ENCODE peak calls at places on chromosomes 4 and X, in eight cellular contexts. F is fibroblast of lung; W is CD8-positive, alpha-beta memory T cell; A is CD4-positive, CD25-positive, alpha-beta regulatory T cell; Z is heart right ventricle; D is aorta; E is left lung; X is PC-3. V is an unnamed sample.

GRCh38 chr4:41763741-41764140 is 15.2 kb upstream of the PHOX2B start:
- DNase-seq in Z (no peak), X (peak; percentile 50), A (no peak), F (no peak), W (no peak), E (no peak), D (no peak), V (no peak)

GRCh38 chr4:25209702-25210101 is 24.1 kb upstream of the PI4K2B start:
- DNase-seq in Z (no peak), W (no peak), F (no peak), E (no peak), X (no peak), D (no peak), A (no peak), V (no peak)

GRCh38 chrX:49991718-49992117 is 69.3 kb downstream of the CLCN5 start:
- DNase-seq in D (no peak), Z (no peak), X (no peak), F (no peak), W (no peak), E (no peak), A (no peak), V (no peak)

GRCh38 chr4:150854600-150854999 is 160.5 kb downstream of the LRBA start:
- DNase-seq in X (no peak), Z (no peak), W (no peak), E (no peak), A (no peak), F (no peak), D (no peak), V (no peak)

GRCh38 chrX:111615227-111615626 is 65.7 kb upstream of the ALG13 start:
- DNase-seq in X (no peak), A (no peak), D (no peak), W (no peak), Z (no peak), E (no peak), F (no peak), V (no peak)

GRCh38 chr4:114807357-114807756 is 208.8 kb downstream of the UGT8 start:
- DNase-seq in A (no peak), W (no peak), X (no peak), Z (no peak), E (no peak), F (no peak), D (no peak), V (no peak)

GRCh38 chr4:161936625-161937133 is 227.1 kb downstream of the FSTL5 start:
- DNase-seq in A (no peak), Z (no peak), F (peak; percentile 18), X (peak; percentile 91), E (no peak), W (no peak), D (no peak), V (no peak)

GRCh38 chr4:32219306-32220075 is 1499.3 kb downstream of the PCDH7 start:
- DNase-seq in X (peak; percentile 2), E (no peak), Z (no peak), A (no peak), W (no peak), F (no peak), D (no peak), V (no peak)

GRCh38 chr4:25908491-25908901 is 5.5 kb upstream of the SMIM20 start:
- DNase-seq in X (peak; percentile 86), D (no peak), A (no peak), Z (no peak), W (no peak), F (peak; percentile 93), E (no peak), V (no peak)

GRCh38 chrX:105480646-105481310 is 260.3 kb upstream of the TEX13A start:
- DNase-seq in E (no peak), W (no peak), D (no peak), Z (no peak), X (no peak), A (no peak), F (no peak), V (no peak)

GRCh38 chr4:146087856-146088255 is 87.7 kb upstream of the LSM6 start:
- DNase-seq in Z (no peak), D (no peak), A (no peak), X (no peak), F (no peak), E (no peak), W (no peak), V (no peak)

DNA sequence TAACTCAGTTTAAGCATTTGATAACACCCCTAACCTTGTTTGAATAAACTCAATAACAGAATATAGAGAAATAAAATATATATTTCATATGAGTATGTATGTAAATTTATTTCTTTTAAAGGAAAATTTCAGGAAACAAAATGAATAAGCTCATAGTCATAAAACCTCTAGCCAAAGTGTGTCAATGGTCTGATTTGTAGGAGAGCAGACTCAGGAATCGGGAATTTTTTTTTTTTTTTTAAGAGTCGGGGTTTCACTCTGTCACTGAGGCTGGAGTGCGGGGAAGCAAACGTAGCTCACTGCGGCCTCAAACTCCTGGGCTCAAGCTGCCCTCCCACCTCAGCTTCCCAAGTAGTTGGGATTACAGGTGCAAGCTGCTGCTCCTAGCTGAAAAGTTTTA is 2.4 kb downstream of the PKD2 start:
- DNase-seq in A (no peak), X (no peak), E (no peak), F (no peak), Z (no peak), W (no peak), D (no peak), V (no peak)
- H3K27ac ChIP-seq in A (no peak overlapping the region), X (no peak overlapping the region), E (no peak overlapping the region), F (no peak overlapping the region), Z (no peak overlapping the region), W (no peak overlapping the region), D (peak overlapping the region; percentile 82), V (no peak overlapping the region)

GRCh38 chr4:94550352-94550751 is 98.6 kb downstream of the PDLIM5 start:
- DNase-seq in D (no peak), Z (no peak), X (no peak), W (no peak), F (no peak), E (no peak), A (no peak), V (no peak)

GRCh38 chr4:94550851-94551250 is 99.1 kb downstream of the PDLIM5 start:
- DNase-seq in F (no peak), W (no peak), A (no peak), X (no peak), D (no peak), E (no peak), Z (no peak), V (no peak)

GRCh38 chr4:94546949-94547348 is 95.2 kb downstream of the PDLIM5 start:
- DNase-seq in W (no peak), A (no peak), F (no peak), X (no peak), D (no peak), Z (no peak), E (no peak), V (no peak)

GRCh38 chr4:94545296-94545695 is 93.6 kb downstream of the PDLIM5 start:
- DNase-seq in W (no peak), A (no peak), F (peak; percentile 39), Z (no peak), D (no peak), E (no peak), X (peak; percentile 91), V (no peak)

DNA sequence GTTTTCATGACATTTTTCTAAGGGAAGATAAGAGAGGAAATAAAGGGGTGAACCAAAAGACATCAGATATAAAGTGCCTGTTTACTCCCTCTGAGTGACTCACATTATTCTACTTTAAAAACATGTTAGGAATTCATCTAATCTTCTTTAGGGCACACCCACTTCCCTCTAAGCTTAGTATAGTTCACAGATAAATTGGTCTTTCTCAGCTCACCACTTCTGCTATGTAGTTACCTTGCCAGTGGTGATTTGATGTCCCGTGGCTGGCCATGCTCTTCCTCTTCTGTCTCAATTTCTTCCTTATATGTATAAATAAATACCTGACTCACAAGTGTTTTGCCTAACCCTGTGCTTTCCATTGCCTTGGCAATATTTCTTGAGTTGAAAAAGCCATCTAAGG is 96.8 kb downstream of the PDLIM5 start:
- DNase-seq in E (no peak), Z (no peak), X (peak; percentile 86), D (no peak), F (peak; percentile 54), A (peak; percentile 2), W (no peak), V (no peak)
- H3K27ac ChIP-seq in E (no peak overlapping the region), Z (peak overlapping the region; percentile 68), X (peak overlapping the region; percentile 72), D (peak overlapping the region; percentile 57), F (no peak overlapping the region), A (no peak overlapping the region), W (no peak overlapping the region), V (no peak overlapping the region)

GRCh38 chr4:70754470-70754869 is 32.7 kb downstream of the RUFY3 start:
- DNase-seq in Z (no peak), E (no peak), F (no peak), X (no peak), A (no peak), W (no peak), D (no peak), V (no peak)
- H3K27ac ChIP-seq in Z (no peak overlapping the region), E (no peak overlapping the region), F (no peak overlapping the region), X (no peak overlapping the region), A (no peak overlapping the region), W (no peak overlapping the region), D (no peak overlapping the region), V (no peak overlapping the region)

DNA sequence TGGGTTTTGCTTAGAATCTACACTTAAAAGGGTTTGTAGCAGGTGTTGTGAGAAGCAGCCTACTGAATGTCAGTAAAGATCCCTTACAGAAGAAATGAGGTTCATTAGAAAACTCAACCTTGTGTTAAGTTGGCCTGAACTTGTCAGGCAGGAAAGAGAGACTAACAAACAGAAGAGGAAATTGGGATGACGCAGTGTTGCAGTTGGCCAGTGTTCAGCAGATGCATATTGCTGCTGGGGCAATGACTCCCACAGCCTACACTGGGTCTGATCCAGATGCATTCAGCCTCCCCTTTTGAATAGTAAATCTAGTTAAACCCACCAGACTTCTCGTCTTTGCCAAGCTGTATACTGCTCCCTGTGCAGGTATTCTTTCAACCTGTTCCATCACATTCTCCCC is 409.4 kb downstream of the UBE2NL start:
- DNase-seq in W (no peak), A (no peak), Z (no peak), X (peak; percentile 54), D (no peak), E (no peak), F (no peak), V (no peak)
- H3K27ac ChIP-seq in W (no peak overlapping the region), A (no peak overlapping the region), Z (no peak overlapping the region), X (no peak overlapping the region), D (no peak overlapping the region), E (no peak overlapping the region), F (no peak overlapping the region), V (no peak overlapping the region)

DNA sequence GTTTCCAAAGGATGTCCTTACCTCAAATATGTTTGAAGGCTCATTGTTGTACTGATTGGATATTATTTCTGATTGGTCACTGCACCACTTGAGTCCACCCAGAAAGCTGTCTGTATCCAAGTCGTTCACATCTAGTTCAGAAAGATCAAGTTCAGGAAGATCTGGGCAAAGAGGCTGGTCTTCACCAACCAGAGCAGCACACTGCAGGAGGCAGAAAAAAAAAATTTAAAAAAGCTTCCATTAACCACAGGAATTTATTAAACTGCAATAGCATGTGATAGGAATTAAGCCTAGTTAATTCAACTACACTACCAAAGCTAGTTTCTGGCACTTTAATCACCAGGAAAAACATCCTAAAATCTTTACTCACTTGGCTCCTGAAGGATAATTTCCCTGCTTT is 5.1 kb downstream of the PPARGC1A start:
- DNase-seq in D (no peak), W (no peak), A (no peak), Z (no peak), E (no peak), F (no peak), X (no peak), V (no peak)
- H3K27ac ChIP-seq in D (no peak overlapping the region), W (no peak overlapping the region), A (no peak overlapping the region), Z (no peak overlapping the region), E (peak overlapping the region; percentile 3), F (no peak overlapping the region), X (no peak overlapping the region), V (no peak overlapping the region)

GRCh38 chr4:128241425-128241913 is 46.1 kb downstream of the PGRMC2 start:
- DNase-seq in F (peak; percentile 99), Z (no peak), X (peak; percentile 96), D (no peak), A (no peak), W (no peak), E (no peak), V (no peak)
- H3K27ac ChIP-seq in F (peak overlapping the region; percentile 74), Z (no peak overlapping the region), X (peak overlapping the region; percentile 72), D (no peak overlapping the region), A (no peak overlapping the region), W (no peak overlapping the region), E (no peak overlapping the region), V (no peak overlapping the region)